ENCODE peak calls at places on chromosomes 11 and 22, in four cellular contexts. One of them, this sample, is unnamed.

GRCh38 chr11:94672636-94673035 is 95.5 kb upstream of the AMOTL1 start:
- DNase-seq in cardiac muscle cell: no peak
- DNase-seq in GM23338: no peak
- DNase-seq in esophagus muscularis mucosa: no peak
- DNase-seq in this sample: no peak

GRCh38 chr11:6646040-6646439 is 9.6 kb downstream of the DCHS1 start:
- DNase-seq in esophagus muscularis mucosa: no peak
- DNase-seq in cardiac muscle cell: peak; percentile 79
- DNase-seq in GM23338: no peak
- DNase-seq in this sample: no peak

GRCh38 chr11:61336171-61336935 is 3.3 kb downstream of the TKFC start:
- DNase-seq in GM23338: peak; percentile 93
- DNase-seq in cardiac muscle cell: peak; percentile 84
- DNase-seq in esophagus muscularis mucosa: peak; percentile 93
- DNase-seq in this sample: peak; percentile 82

GRCh38 chr11:34379081-34379480 is 21.3 kb upstream of the ABTB2 start:
- DNase-seq in cardiac muscle cell: no peak
- DNase-seq in esophagus muscularis mucosa: no peak
- DNase-seq in GM23338: no peak
- DNase-seq in this sample: no peak

GRCh38 chr11:86418929-86419328 is 44.2 kb downstream of the CCDC81 start:
- DNase-seq in GM23338: peak; percentile 43
- DNase-seq in esophagus muscularis mucosa: no peak
- DNase-seq in cardiac muscle cell: no peak
- DNase-seq in this sample: no peak

GRCh38 chr11:87316491-87316890 is 278.8 kb downstream of the TMEM135 start:
- DNase-seq in esophagus muscularis mucosa: no peak
- DNase-seq in GM23338: no peak
- DNase-seq in cardiac muscle cell: no peak
- DNase-seq in this sample: no peak

GRCh38 chr11:104091281-104092071 is 55.0 kb downstream of the DDI1 start:
- DNase-seq in cardiac muscle cell: no peak
- DNase-seq in GM23338: no peak
- DNase-seq in esophagus muscularis mucosa: no peak
- DNase-seq in this sample: no peak

GRCh38 chr11:104995001-104995408 is 26.6 kb upstream of the CASP4 start:
- DNase-seq in esophagus muscularis mucosa: no peak
- DNase-seq in GM23338: no peak
- DNase-seq in cardiac muscle cell: no peak
- DNase-seq in this sample: no peak

GRCh38 chr22:50416996-50417395 is 57.8 kb downstream of the SBF1 start:
- DNase-seq in GM23338: no peak
- DNase-seq in cardiac muscle cell: no peak
- DNase-seq in esophagus muscularis mucosa: no peak
- DNase-seq in this sample: no peak

GRCh38 chr11:19329910-19330309 is 89.2 kb upstream of the E2F8 start:
- DNase-seq in GM23338: no peak
- DNase-seq in esophagus muscularis mucosa: no peak
- DNase-seq in cardiac muscle cell: no peak
- DNase-seq in this sample: no peak

GRCh38 chr11:120182357-120182756 is 28.5 kb upstream of the OAF start:
- DNase-seq in GM23338: no peak
- DNase-seq in cardiac muscle cell: no peak
- DNase-seq in esophagus muscularis mucosa: peak; percentile 84
- DNase-seq in this sample: no peak

GRCh38 chr11:71163371-71163770 is 89.0 kb downstream of the SHANK2 start:
- DNase-seq in cardiac muscle cell: no peak
- DNase-seq in GM23338: no peak
- DNase-seq in esophagus muscularis mucosa: peak; percentile 68
- DNase-seq in this sample: no peak

GRCh38 chr11:621838-622237 is 2.9 kb downstream of the CDHR5 start:
- DNase-seq in cardiac muscle cell: no peak
- DNase-seq in esophagus muscularis mucosa: no peak
- DNase-seq in GM23338: no peak
- DNase-seq in this sample: no peak

GRCh38 chr11:70505331-70505731 is 107.0 kb downstream of the CTTN start:
- DNase-seq in esophagus muscularis mucosa: no peak
- DNase-seq in GM23338: no peak
- DNase-seq in cardiac muscle cell: no peak
- DNase-seq in this sample: no peak

GRCh38 chr22:42069801-42070516 is 653 bp downstream of the NAGA start:
- DNase-seq in GM23338: no peak
- DNase-seq in cardiac muscle cell: no peak
- DNase-seq in esophagus muscularis mucosa: no peak
- DNase-seq in this sample: no peak

GRCh38 chr11:68213135-68213515 is at the start of gene KMT5B:
- DNase-seq in cardiac muscle cell: peak; percentile 74
- DNase-seq in GM23338: peak; percentile 72
- DNase-seq in esophagus muscularis mucosa: no peak
- DNase-seq in this sample: no peak

GRCh38 chr11:108609681-108610080 is 16.1 kb upstream of the EXPH5 start:
- DNase-seq in cardiac muscle cell: peak; percentile 79
- DNase-seq in esophagus muscularis mucosa: no peak
- DNase-seq in GM23338: no peak
- DNase-seq in this sample: no peak

GRCh38 chr11:93537767-93538261 is 5.4 kb downstream of the SMCO4 start:
- DNase-seq in cardiac muscle cell: peak; percentile 14
- DNase-seq in esophagus muscularis mucosa: no peak
- DNase-seq in GM23338: no peak
- DNase-seq in this sample: peak; percentile 45

GRCh38 chr22:49197986-49198704 is 629.5 kb downstream of the BRD1 start:
- DNase-seq in esophagus muscularis mucosa: no peak
- DNase-seq in cardiac muscle cell: no peak
- DNase-seq in GM23338: no peak
- DNase-seq in this sample: no peak

GRCh38 chr22:44677299-44678244 is 24.4 kb upstream of the PRR5 start:
- DNase-seq in esophagus muscularis mucosa: no peak
- DNase-seq in cardiac muscle cell: no peak
- DNase-seq in GM23338: no peak
- DNase-seq in this sample: no peak

GRCh38 chr11:68840661-68841653 is 759 bp downstream of the CPT1A start:
- DNase-seq in GM23338: peak; percentile 73
- DNase-seq in cardiac muscle cell: peak; percentile 66
- DNase-seq in esophagus muscularis mucosa: no peak
- DNase-seq in this sample: peak; percentile 39

GRCh38 chr22:20741634-20742581 is 32.0 kb upstream of the SERPIND1 start:
- DNase-seq in GM23338: peak; percentile 77
- DNase-seq in esophagus muscularis mucosa: no peak
- DNase-seq in cardiac muscle cell: peak; percentile 31
- DNase-seq in this sample: no peak

GRCh38 chr11:95299078-95299611 is 68.1 kb upstream of the SESN3 start:
- DNase-seq in cardiac muscle cell: no peak
- DNase-seq in GM23338: no peak
- DNase-seq in esophagus muscularis mucosa: no peak
- DNase-seq in this sample: no peak

GRCh38 chr11:109140857-109141515 is 281.0 kb upstream of the C11orf87 start:
- DNase-seq in cardiac muscle cell: no peak
- DNase-seq in GM23338: no peak
- DNase-seq in esophagus muscularis mucosa: no peak
- DNase-seq in this sample: no peak

GRCh38 chr11:67680701-67681472 is 6.5 kb upstream of the ALDH3B2 start:
- DNase-seq in esophagus muscularis mucosa: no peak
- DNase-seq in cardiac muscle cell: no peak
- DNase-seq in GM23338: no peak
- DNase-seq in this sample: no peak

GRCh38 chr22:30968015-30968923 is at the start of gene MORC2:
- DNase-seq in esophagus muscularis mucosa: no peak
- DNase-seq in GM23338: peak; percentile 89
- DNase-seq in cardiac muscle cell: peak; percentile 68
- DNase-seq in this sample: peak; percentile 28

GRCh38 chr11:3914807-3915206 is 59.3 kb downstream of the STIM1 start:
- DNase-seq in esophagus muscularis mucosa: no peak
- DNase-seq in GM23338: no peak
- DNase-seq in cardiac muscle cell: peak; percentile 38
- DNase-seq in this sample: no peak
- H3K4me1 ChIP-seq in esophagus muscularis mucosa: no peaks in the 10 kb centered on the region
- H3K4me1 ChIP-seq in GM23338: no peaks in the 10 kb centered on the region
- H3K4me1 ChIP-seq in cardiac muscle cell: peaks cover 4% of the 10 kb centered on the region
- H3K4me1 ChIP-seq in this sample: no peaks in the 10 kb centered on the region

DNA sequence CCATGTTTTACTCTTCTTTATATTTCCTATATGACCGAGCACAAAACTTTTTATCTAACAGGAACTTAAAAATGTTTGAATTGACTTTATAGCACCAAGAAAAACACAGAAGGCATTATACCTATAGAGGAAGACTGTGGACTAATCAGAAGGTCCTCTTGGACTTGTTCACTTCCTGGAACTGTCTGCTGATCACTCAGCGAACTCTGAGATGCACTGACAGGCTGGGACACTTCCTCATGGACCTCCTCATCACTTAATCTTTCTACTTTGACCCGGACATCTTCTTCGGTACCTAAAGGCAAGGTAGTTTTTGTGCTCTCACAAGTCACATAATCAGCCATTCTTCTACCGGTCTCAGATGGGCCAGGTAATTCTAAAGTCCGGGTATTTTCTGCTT is 54.0 kb downstream of the ZBTB44 start:
- DNase-seq in GM23338: no peak
- DNase-seq in cardiac muscle cell: no peak
- DNase-seq in esophagus muscularis mucosa: no peak
- DNase-seq in this sample: no peak
- TF ChIP-seq CTCF in GM23338: no peak
- TF ChIP-seq CTCF in cardiac muscle cell: no peak
- TF ChIP-seq CTCF in esophagus muscularis mucosa: no peak
- TF ChIP-seq CTCF in this sample: no peak

GRCh38 chr22:46063861-46064235 is 86.5 kb upstream of the PPARA start:
- DNase-seq in esophagus muscularis mucosa: no peak
- DNase-seq in GM23338: no peak
- DNase-seq in cardiac muscle cell: no peak
- DNase-seq in this sample: peak; percentile 61
- H3K4me3 ChIP-seq in esophagus muscularis mucosa: no peak overlapping the region
- H3K4me3 ChIP-seq in GM23338: no peak overlapping the region
- H3K4me3 ChIP-seq in cardiac muscle cell: no peak overlapping the region
- H3K4me3 ChIP-seq in this sample: no peak overlapping the region

GRCh38 chr11:75635009-75635909 is 33.6 kb downstream of the MAP6 start:
- DNase-seq in GM23338: peak; percentile 25
- DNase-seq in cardiac muscle cell: peak; percentile 75
- DNase-seq in esophagus muscularis mucosa: peak; percentile 87
- DNase-seq in this sample: no peak
- H3K4me1 ChIP-seq in GM23338: peaks cover 3% of the 10 kb centered on the region
- H3K4me1 ChIP-seq in cardiac muscle cell: peaks cover 21% of the 10 kb centered on the region
- H3K4me1 ChIP-seq in esophagus muscularis mucosa: peaks cover 16% of the 10 kb centered on the region
- H3K4me1 ChIP-seq in this sample: no peaks in the 10 kb centered on the region

DNA sequence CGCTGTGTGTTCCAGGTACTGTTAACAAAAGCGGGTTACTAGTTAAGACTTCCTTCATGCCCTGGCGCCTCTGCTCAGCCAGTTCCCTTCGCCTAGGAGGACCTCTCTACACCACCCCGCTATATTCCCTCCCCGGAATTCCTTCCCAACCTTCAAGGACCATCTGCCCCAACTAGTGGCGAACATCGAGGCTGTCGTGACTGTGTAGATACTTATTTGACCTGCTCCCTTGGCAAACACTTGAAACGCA is 450 bp upstream of the BCL2L13 start:
- DNase-seq in GM23338: peak; percentile 81
- DNase-seq in esophagus muscularis mucosa: no peak
- DNase-seq in cardiac muscle cell: no peak
- DNase-seq in this sample: peak; percentile 49
- TF ChIP-seq CTCF in GM23338: peak; percentile 23
- TF ChIP-seq CTCF in esophagus muscularis mucosa: no peak
- TF ChIP-seq CTCF in cardiac muscle cell: peak; percentile 11
- TF ChIP-seq CTCF in this sample: no peak

DNA sequence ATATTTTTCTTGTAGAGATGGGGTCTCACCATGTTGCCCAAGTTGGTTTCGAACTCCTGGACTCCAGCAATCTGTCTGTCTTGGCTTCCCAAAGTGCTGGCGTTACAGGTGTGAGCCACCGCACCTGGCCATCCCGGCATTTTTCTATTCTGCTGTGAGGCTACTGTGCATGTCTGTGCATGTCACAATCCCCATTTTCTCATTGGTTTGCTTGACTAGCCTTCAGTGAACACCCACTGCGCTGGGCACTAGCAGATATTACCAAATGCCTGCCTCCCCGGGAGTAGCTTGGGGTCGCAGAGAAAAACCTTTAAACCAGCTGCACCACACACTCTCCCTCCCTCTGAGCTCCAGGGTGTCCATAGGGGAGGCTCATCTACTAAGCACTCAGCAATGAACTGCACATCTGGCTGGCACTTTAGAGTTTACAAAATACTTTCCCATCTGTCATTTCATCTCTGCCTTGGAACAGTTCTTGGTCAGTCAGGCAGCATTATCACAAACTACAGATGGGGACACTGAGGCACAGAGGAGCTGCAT is 4.9 kb downstream of the CSNK1E start:
- DNase-seq in GM23338: no peak
- DNase-seq in cardiac muscle cell: no peak
- DNase-seq in esophagus muscularis mucosa: no peak
- DNase-seq in this sample: peak; percentile 45
- H3K4me3 ChIP-seq in GM23338: no peak overlapping the region
- H3K4me3 ChIP-seq in cardiac muscle cell: no peak overlapping the region
- H3K4me3 ChIP-seq in esophagus muscularis mucosa: no peak overlapping the region
- H3K4me3 ChIP-seq in this sample: no peak overlapping the region

DNA sequence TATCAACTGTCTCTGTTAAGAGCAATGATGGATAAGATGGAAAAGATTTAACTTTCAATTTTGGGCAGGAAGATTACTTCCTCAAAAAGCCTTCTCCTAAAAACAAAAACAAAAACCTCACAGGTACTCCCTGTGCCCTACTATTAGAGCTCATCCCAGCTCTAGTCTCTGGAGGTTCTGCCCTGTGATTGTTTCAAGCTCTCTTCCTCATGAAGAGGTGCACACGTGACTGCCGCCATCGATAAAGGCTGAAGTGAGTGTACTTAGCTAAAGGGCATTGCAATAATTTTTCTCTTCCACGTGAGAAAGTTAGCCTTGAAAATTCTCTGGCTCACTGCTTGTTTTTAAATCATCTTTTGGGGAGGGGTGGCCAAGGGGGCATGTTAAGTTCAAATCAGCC is 36.6 kb downstream of the MPPED2 start:
- DNase-seq in GM23338: no peak
- DNase-seq in cardiac muscle cell: no peak
- DNase-seq in esophagus muscularis mucosa: no peak
- DNase-seq in this sample: no peak
- H3K4me1 ChIP-seq in GM23338: peaks cover 86% of the 10 kb centered on the region
- H3K4me1 ChIP-seq in cardiac muscle cell: peaks cover 18% of the 10 kb centered on the region
- H3K4me1 ChIP-seq in esophagus muscularis mucosa: no peaks in the 10 kb centered on the region
- H3K4me1 ChIP-seq in this sample: peaks cover 14% of the 10 kb centered on the region

DNA sequence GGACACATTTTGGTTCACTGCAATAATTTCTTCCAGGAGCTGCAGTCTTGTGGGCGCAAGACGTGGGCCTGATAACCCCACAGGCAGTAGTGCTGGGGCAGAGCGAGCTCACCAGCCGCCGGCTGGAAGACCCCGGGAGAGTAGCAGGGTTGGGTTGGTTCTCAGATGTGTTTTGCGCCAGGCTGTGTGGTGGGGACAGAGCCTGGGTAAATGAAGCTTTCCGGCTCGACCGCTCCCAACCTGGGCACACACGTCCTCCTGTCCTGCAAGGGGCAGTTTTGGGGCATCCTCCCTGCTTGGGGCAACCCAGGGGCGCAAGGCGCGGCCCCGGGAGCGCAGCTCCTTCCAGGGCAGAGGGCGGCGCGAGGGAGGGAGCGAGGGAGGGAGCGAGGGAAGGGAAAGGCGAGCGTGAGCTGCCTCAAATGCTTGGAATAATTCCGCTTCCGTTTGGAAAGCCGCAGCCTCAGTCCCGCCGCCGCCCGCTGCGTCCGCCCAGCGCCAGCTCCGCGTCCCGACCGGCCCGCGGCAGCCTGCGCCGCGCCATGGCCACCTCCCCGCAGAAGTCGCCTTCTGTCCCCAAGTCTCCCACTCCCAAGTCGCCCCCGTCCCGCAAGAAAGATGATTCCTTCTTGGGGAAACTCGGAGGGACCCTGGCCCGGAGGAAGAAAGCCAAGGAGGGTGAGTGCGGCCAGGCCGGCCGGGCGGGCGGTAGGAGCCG is at the start of gene PARVA:
- DNase-seq in GM23338: peak; percentile 96
- DNase-seq in cardiac muscle cell: peak; percentile 93
- DNase-seq in esophagus muscularis mucosa: peak; percentile 92
- DNase-seq in this sample: peak; percentile 44
- TF ChIP-seq CTCF in GM23338: no peak
- TF ChIP-seq CTCF in cardiac muscle cell: no peak
- TF ChIP-seq CTCF in esophagus muscularis mucosa: no peak
- TF ChIP-seq CTCF in this sample: no peak

This sample was measured in prostate gland.